ENCODE peak calls at places on chromosomes 7 and 10, in eight cellular contexts. C, F, D, R, A, G, X and M are unnamed samples.

GRCh38 chr10:14953452-14954000 is 370 bp downstream of the DCLRE1C start:
- DNase-seq in R (peak), F (no peak), D (peak), C (peak), G (peak), A (no peak), X (peak), M (peak)

GRCh38 chr7:30595461-30596042 is 874 bp downstream of the GARS1 start:
- DNase-seq in R (no peak), X (no peak), G (no peak), D (peak), A (no peak), C (peak), F (no peak), M (no peak)

GRCh38 chr7:106425017-106425719 is 140.4 kb upstream of the NAMPT start:
- DNase-seq in X (peak), F (peak), G (peak), A (peak), C (peak), D (peak), R (peak), M (peak)

GRCh38 chr7:68846926-68847325 is 751.3 kb upstream of the AUTS2 start:
- DNase-seq in X (no peak), C (no peak), R (no peak), G (no peak), D (no peak), A (no peak), F (no peak), M (no peak)

GRCh38 chr10:98879486-98879885 is 356.2 kb downstream of the HPSE2 start:
- DNase-seq in F (no peak), X (no peak), C (no peak), R (peak), G (no peak), A (no peak), D (no peak), M (no peak)

GRCh38 chr10:115093776-115094361 is 704 bp downstream of the ATRNL1 start:
- DNase-seq in D (no peak), F (no peak), G (no peak), X (peak), R (no peak), C (no peak), A (no peak), M (no peak)

GRCh38 chr7:129664029-129665012 is 52.8 kb downstream of the NRF1 start:
- DNase-seq in C (no peak), R (peak), D (peak), F (no peak), A (no peak), G (no peak), X (peak), M (peak)

GRCh38 chr10:96473866-96474265 is 39.9 kb downstream of the TLL2 start:
- DNase-seq in G (no peak), C (no peak), R (no peak), F (no peak), X (no peak), D (no peak), A (no peak), M (no peak)

GRCh38 chr7:148722340-148723165 is 23.9 kb downstream of the CUL1 start:
- DNase-seq in R (no peak), F (no peak), G (peak), A (no peak), X (no peak), C (no peak), D (peak), M (no peak)

GRCh38 chr7:131196808-131197207 is 130.9 kb upstream of the MKLN1 start:
- DNase-seq in A (no peak), G (no peak), D (peak), F (no peak), R (peak), X (no peak), C (no peak), M (no peak)

GRCh38 chr7:132518102-132518838 is 58.0 kb downstream of the PLXNA4 start:
- DNase-seq in C (no peak), X (peak), F (no peak), D (peak), R (no peak), A (no peak), G (no peak), M (no peak)

GRCh38 chr7:1144269-1144771 is 15.7 kb downstream of the ZFAND2A start:
- DNase-seq in R (no peak), D (peak), C (no peak), F (no peak), A (no peak), G (peak), X (no peak), M (no peak)

GRCh38 chr7:144436500-144436899 is 33.0 kb upstream of the NOBOX start:
- DNase-seq in D (no peak), F (no peak), C (no peak), R (no peak), A (no peak), G (no peak), X (no peak), M (no peak)

GRCh38 chr7:107725138-107725740 is 18.7 kb upstream of the CBLL1 start:
- DNase-seq in A (no peak), C (peak), D (peak), R (peak), F (no peak), X (peak), G (peak), M (peak)

GRCh38 chr10:33803248-33803647 is 468.8 kb upstream of the NRP1 start:
- DNase-seq in F (no peak), G (no peak), D (peak), A (no peak), X (no peak), R (peak), C (no peak), M (no peak)

GRCh38 chr10:25778646-25779045 is 155.4 kb upstream of the MYO3A start:
- DNase-seq in F (no peak), G (no peak), A (no peak), R (no peak), D (no peak), X (no peak), C (no peak), M (no peak)

GRCh38 chr7:44215531-44215930 is 14.8 kb downstream of the YKT6 start:
- DNase-seq in R (no peak), F (peak), C (no peak), X (no peak), G (no peak), A (no peak), D (no peak), M (no peak)

GRCh38 chr7:27364344-27364758 is 121.7 kb downstream of the EVX1 start:
- DNase-seq in C (peak), X (no peak), A (peak), F (peak), G (peak), R (peak), D (no peak), M (peak)

GRCh38 chr7:50266893-50267386 is 37.6 kb upstream of the IKZF1 start:
- DNase-seq in A (peak), C (peak), X (no peak), G (no peak), D (no peak), R (no peak), F (no peak), M (no peak)

GRCh38 chr7:12303096-12303495 is 92.0 kb downstream of the TMEM106B start:
- DNase-seq in C (no peak), D (no peak), A (no peak), G (no peak), R (no peak), F (no peak), X (no peak), M (no peak)

GRCh38 chr7:149821191-149822148 is 16.7 kb upstream of the ZNF862 start:
- DNase-seq in R (no peak), A (no peak), G (no peak), C (peak), F (no peak), D (no peak), X (no peak), M (no peak)

GRCh38 chr10:44380829-44381600 is 3.9 kb downstream of the CXCL12 start:
- DNase-seq in X (no peak), R (no peak), F (peak), D (no peak), G (no peak), A (no peak), C (no peak), M (no peak)

GRCh38 chr7:21352540-21353387 is 75.1 kb upstream of the SP4 start:
- DNase-seq in X (no peak), R (no peak), D (no peak), G (no peak), C (no peak), F (no peak), A (no peak), M (no peak)

GRCh38 chr10:96949039-96949683 is 117.1 kb downstream of the LCOR start:
- DNase-seq in G (no peak), D (no peak), F (no peak), X (no peak), A (no peak), R (no peak), C (no peak), M (no peak)

GRCh38 chr10:22010973-22011408 is 7.5 kb upstream of the DNAJC1 start:
- DNase-seq in F (no peak), A (no peak), G (no peak), C (no peak), X (no peak), R (peak), D (peak), M (no peak)

GRCh38 chr10:34091796-34092195 is 723.3 kb downstream of the PARD3 start:
- DNase-seq in C (no peak), D (no peak), R (no peak), G (no peak), F (no peak), X (no peak), A (no peak), M (no peak)

GRCh38 chr7:108310351-108310750 is 145.9 kb downstream of the NRCAM start:
- DNase-seq in X (no peak), D (peak), A (no peak), C (no peak), G (no peak), F (no peak), R (no peak), M (no peak)

GRCh38 chr7:17130281-17131059 is 168.0 kb upstream of the AHR start:
- DNase-seq in D (peak), F (no peak), R (peak), G (no peak), C (no peak), X (peak), A (no peak), M (peak)

GRCh38 chr10:102069066-102069465 is 3.9 kb downstream of the HPS6 start:
- DNase-seq in C (no peak), X (no peak), A (no peak), F (no peak), G (no peak), D (no peak), R (no peak), M (no peak)

GRCh38 chr10:43437141-43437860 is 390 bp downstream of the ZNF487 start:
- DNase-seq in C (no peak), A (no peak), F (no peak), R (no peak), D (peak), X (peak), G (no peak), M (no peak)

GRCh38 chr10:123891147-123892011 is at the start of gene CPXM2:
- DNase-seq in A (no peak), F (peak), R (no peak), D (no peak), X (no peak), C (peak), G (peak), M (no peak)

GRCh38 chr7:916291-916941 is 38.1 kb downstream of the ADAP1 start:
- DNase-seq in D (no peak), F (peak), C (no peak), A (no peak), G (no peak), R (no peak), X (no peak), M (no peak)

GRCh38 chr10:123582084-123582989 is 83.8 kb upstream of the GPR26 start:
- DNase-seq in D (peak), G (peak), R (peak), C (peak), A (peak), F (peak), X (peak), M (no peak)

DNA sequence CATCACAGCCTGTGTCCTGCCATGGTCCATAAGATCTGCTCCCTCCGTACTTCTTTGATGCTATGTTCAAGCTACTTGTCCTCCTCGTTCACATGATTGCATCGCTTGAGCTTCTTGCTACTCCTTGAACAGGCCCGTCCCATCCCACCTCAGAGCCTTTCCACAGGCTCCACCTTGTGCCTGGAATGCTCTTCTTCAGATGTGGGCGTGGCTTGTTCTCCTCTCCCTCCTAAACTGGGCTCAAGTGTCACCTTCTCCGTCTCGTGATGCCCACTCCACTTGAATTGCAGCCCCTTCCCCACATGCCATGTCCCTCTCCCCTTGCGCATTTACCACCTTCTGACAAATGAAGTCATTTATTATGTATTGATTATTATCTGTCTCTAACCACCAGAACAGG is 124.5 kb downstream of the PLPP4 start:
- DNase-seq in X (no peak), R (no peak), F (no peak), A (no peak), C (no peak), G (no peak), D (no peak), M (no peak)
- TF ChIP-seq CTCF in X (no peak), R (no peak), F (no peak), A (no peak), C (no peak), G (no peak), D (no peak), M (no peak)

DNA sequence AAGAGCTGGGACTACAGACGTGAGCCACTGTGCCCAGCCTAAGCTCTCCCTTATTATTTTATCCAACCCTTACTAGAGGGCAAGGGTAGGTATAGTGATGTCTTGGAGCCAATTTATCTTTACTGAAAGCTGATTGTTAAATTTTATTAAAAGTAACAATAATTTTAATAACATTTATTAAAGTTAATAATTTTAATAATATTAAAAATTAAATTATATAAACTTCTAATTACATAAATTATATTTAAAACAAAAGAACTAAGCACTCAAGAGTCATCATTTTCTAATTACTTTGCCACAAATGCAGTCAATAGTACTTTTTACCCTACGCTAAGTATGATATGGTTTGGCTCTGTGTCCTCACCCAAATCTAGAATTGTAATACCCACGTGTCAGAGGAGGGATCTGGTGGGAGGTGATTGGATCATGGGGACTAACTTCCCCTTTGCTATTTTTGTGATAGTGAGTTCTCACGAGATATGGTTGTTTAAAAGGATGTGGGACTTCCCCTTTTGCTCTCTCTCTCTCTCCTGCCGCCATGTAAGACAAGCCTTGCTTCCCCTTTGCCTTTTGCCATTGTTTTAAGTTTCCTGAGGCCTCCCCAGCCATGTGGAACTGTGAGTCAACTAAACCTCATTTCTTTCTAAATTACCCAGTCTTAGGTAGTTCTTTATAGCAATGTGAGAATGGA is 58.4 kb upstream of the ETV1 start:
- DNase-seq in A (no peak), G (no peak), F (no peak), D (no peak), R (no peak), C (no peak), X (no peak), M (no peak)
- H3K27ac ChIP-seq in A (no peak), G (no peak), F (no peak), D (no peak), R (no peak), C (no peak), X (no peak), M (no peak)

DNA sequence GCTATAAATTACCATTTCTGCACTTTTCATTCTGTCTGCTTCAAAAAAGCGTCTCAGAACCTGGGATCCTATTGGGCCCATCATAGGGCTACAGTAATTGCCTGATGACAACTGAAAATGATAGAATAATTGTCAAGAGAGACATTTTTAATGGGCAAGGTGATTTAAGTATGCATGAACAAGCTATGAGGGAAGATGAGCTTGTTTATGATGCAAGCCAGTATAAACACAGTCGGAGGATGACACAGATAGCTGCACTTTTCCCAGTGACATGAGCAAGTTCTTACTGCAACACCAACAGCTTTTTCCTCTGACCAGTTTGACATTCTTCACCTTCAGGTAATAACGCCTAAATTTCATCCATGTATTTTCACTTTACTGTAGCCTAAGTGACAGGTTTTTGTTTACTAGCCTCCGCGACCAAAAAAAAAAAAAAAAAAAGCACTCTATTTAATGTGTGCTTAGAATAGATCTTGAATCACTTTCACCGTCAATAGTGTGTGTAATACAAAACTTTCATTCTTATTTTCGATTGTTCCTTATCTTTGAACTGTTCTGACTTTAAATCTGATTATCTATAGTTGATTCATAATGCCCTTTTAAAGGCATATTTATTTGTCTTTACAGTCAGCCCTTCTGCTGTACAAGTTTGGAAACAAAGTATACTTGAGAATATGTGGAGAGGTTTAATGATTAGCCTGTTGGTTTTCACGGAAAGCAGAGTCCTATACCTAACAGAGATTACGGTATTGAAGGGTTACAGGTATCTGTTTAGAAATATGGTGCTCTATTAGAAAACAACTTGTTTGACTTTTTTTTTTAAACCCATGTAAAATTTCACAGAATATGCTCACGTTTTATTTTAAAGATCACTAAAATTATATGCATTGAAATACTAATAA is 1.7 kb downstream of the FOXP2 start:
- DNase-seq in X (no peak), A (no peak), D (no peak), R (peak), F (no peak), G (no peak), C (no peak), M (no peak)
- H3K4me3 ChIP-seq in X (no peak), A (peak), D (no peak), R (no peak), F (no peak), G (peak), C (peak), M (peak)

DNA sequence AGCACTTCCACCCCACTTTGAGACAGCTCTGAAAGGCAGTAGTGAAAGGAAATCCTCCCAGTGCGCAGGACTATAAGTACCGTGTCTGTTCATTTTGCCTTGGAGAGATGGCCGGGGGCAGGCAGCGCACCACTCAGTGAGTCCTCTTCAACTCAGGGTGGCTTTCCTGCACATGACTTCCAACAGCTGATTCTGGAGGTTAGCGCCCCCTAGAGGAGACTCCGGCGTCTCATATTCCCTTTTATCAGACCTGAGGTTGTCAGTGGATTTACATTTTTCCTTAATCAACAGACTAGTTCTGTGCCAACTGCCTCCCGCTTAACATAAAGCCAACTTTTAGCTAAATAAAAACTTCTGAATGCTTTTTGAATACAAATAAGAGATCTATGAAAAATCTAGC is 101.0 kb downstream of the HERPUD2 start:
- DNase-seq in D (no peak), R (no peak), G (no peak), A (no peak), F (no peak), C (peak), X (no peak), M (no peak)
- TF ChIP-seq CTCF in D (peak), R (peak), G (peak), A (no peak), F (no peak), C (no peak), X (peak), M (peak)

GRCh38 chr10:119479532-119479931 is 63.0 kb downstream of the RGS10 start:
- DNase-seq in R (no peak), D (no peak), F (no peak), X (no peak), C (no peak), G (no peak), A (no peak), M (no peak)
- H3K27ac ChIP-seq in R (no peak), D (no peak), F (no peak), X (no peak), C (no peak), G (no peak), A (no peak), M (no peak)